ENCODE peak calls at places on chromosomes 13 and 19, in six cellular contexts. G, U, N, Y, E and X are unnamed samples.

GRCh38 chr19:19488041-19488874 is 27.1 kb downstream of the TSSK6 start:
- DNase-seq in G (no peak), U (no peak), N (no peak), Y (no peak), E (peak; percentile 24), X (no peak)

GRCh38 chr19:44260343-44260681 is 626 bp downstream of the ZNF233 start:
- DNase-seq in G (no peak), U (no peak), N (no peak), Y (no peak), E (peak; percentile 18), X (no peak)

GRCh38 chr13:21849323-21849722 is 178.4 kb downstream of the FGF9 start:
- DNase-seq in G (peak; percentile 4), U (peak; percentile 48), N (peak; percentile 3), Y (no peak), E (peak; percentile 45), X (peak; percentile 2)

GRCh38 chr19:42270346-42271044 is 1.4 kb downstream of the CIC start:
- DNase-seq in G (peak; percentile 54), U (no peak), N (peak; percentile 66), Y (no peak), E (no peak), X (no peak)

GRCh38 chr13:95403349-95404140 is 102.3 kb upstream of the ABCC4 start:
- DNase-seq in G (no peak), U (no peak), N (no peak), Y (no peak), E (peak; percentile 84), X (no peak)

GRCh38 chr19:3618144-3618810 is 8.3 kb downstream of the CACTIN start:
- DNase-seq in G (no peak), U (no peak), N (peak; percentile 28), Y (no peak), E (peak; percentile 78), X (no peak)

GRCh38 chr13:22175815-22176214 is 504.9 kb downstream of the FGF9 start:
- DNase-seq in G (no peak), U (no peak), N (no peak), Y (no peak), E (no peak), X (no peak)

GRCh38 chr13:49657241-49657641 is 28.9 kb downstream of the ARL11 start:
- DNase-seq in G (no peak), U (no peak), N (no peak), Y (no peak), E (peak; percentile 73), X (no peak)

GRCh38 chr19:42253245-42254082 is 1.5 kb downstream of the ERF start:
- DNase-seq in G (peak; percentile 40), U (no peak), N (no peak), Y (no peak), E (peak; percentile 91), X (no peak)

GRCh38 chr13:61286148-61286745 is 129.4 kb downstream of the PCDH20 start:
- DNase-seq in G (peak; percentile 75), U (peak; percentile 34), N (no peak), Y (no peak), E (peak; percentile 53), X (no peak)

GRCh38 chr19:44666852-44667251 is 4.4 kb upstream of the CEACAM19 start:
- DNase-seq in G (no peak), U (no peak), N (no peak), Y (no peak), E (no peak), X (no peak)

GRCh38 chr13:30972888-30973377 is 40.5 kb downstream of the TEX26 start:
- DNase-seq in G (no peak), U (no peak), N (peak; percentile 45), Y (no peak), E (no peak), X (no peak)

GRCh38 chr19:14404322-14404721 is 14.8 kb downstream of the DDX39A start:
- DNase-seq in G (peak; percentile 31), U (peak; percentile 46), N (no peak), Y (no peak), E (no peak), X (no peak)

GRCh38 chr19:16626796-16627193 is 1.2 kb downstream of the MED26 start:
- DNase-seq in G (no peak), U (no peak), N (no peak), Y (no peak), E (peak; percentile 21), X (no peak)